ENCODE peak calls at places on chromosomes 16 and 17, in six cellular contexts. One of them, this sample, is unnamed.
A peak's percentile ranks its signal among the peaks of the same experiment; 100 is the strongest.

GRCh38 chr17:19378416-19379293 is at the start of gene MAPK7:
- DNase-seq in stimulated activated CD4-positive, alpha-beta T cell treated with anti-CD3 and anti-CD28 coated beads, Interleukin-2, amount 100 ng/mL, for 48 hours: no peak
- DNase-seq in posterior cingulate gyrus: no peak
- DNase-seq in effector CD4-positive, alpha-beta T cell: no peak
- DNase-seq in nephron progenitor cell: peak; percentile 41
- DNase-seq in LHCN-M2: no peak
- DNase-seq in this sample: no peak

GRCh38 chr17:12406623-12407228 is 259.0 kb upstream of the MYOCD start:
- DNase-seq in stimulated activated CD4-positive, alpha-beta T cell treated with anti-CD3 and anti-CD28 coated beads, Interleukin-2, amount 100 ng/mL, for 48 hours: no peak
- DNase-seq in posterior cingulate gyrus: no peak
- DNase-seq in effector CD4-positive, alpha-beta T cell: no peak
- DNase-seq in nephron progenitor cell: no peak
- DNase-seq in LHCN-M2: no peak
- DNase-seq in this sample: no peak

GRCh38 chr17:13594762-13595697 is 6.7 kb downstream of the HS3ST3A1 start:
- DNase-seq in stimulated activated CD4-positive, alpha-beta T cell treated with anti-CD3 and anti-CD28 coated beads, Interleukin-2, amount 100 ng/mL, for 48 hours: peak; percentile 86
- DNase-seq in posterior cingulate gyrus: peak; percentile 70
- DNase-seq in effector CD4-positive, alpha-beta T cell: peak; percentile 80
- DNase-seq in nephron progenitor cell: peak; percentile 85
- DNase-seq in LHCN-M2: peak; percentile 85
- DNase-seq in this sample: peak; percentile 38

GRCh38 chr17:81404557-81405165 is 9.4 kb downstream of the BAHCC1 start:
- DNase-seq in stimulated activated CD4-positive, alpha-beta T cell treated with anti-CD3 and anti-CD28 coated beads, Interleukin-2, amount 100 ng/mL, for 48 hours: no peak
- DNase-seq in posterior cingulate gyrus: no peak
- DNase-seq in effector CD4-positive, alpha-beta T cell: no peak
- DNase-seq in nephron progenitor cell: no peak
- DNase-seq in LHCN-M2: no peak
- DNase-seq in this sample: no peak

GRCh38 chr16:13866073-13866472 is 53.9 kb upstream of the ERCC4 start:
- DNase-seq in stimulated activated CD4-positive, alpha-beta T cell treated with anti-CD3 and anti-CD28 coated beads, Interleukin-2, amount 100 ng/mL, for 48 hours: peak; percentile 39
- DNase-seq in posterior cingulate gyrus: peak; percentile 16
- DNase-seq in effector CD4-positive, alpha-beta T cell: peak; percentile 13
- DNase-seq in nephron progenitor cell: peak; percentile 73
- DNase-seq in LHCN-M2: peak; percentile 75
- DNase-seq in this sample: peak; percentile 21

GRCh38 chr16:54080524-54081008 is 206.0 kb downstream of the IRX3 start:
- DNase-seq in stimulated activated CD4-positive, alpha-beta T cell treated with anti-CD3 and anti-CD28 coated beads, Interleukin-2, amount 100 ng/mL, for 48 hours: no peak
- DNase-seq in posterior cingulate gyrus: no peak
- DNase-seq in effector CD4-positive, alpha-beta T cell: no peak
- DNase-seq in nephron progenitor cell: no peak
- DNase-seq in LHCN-M2: peak; percentile 97
- DNase-seq in this sample: no peak

GRCh38 chr16:23013484-23013883 is 135.8 kb downstream of the USP31 start:
- DNase-seq in stimulated activated CD4-positive, alpha-beta T cell treated with anti-CD3 and anti-CD28 coated beads, Interleukin-2, amount 100 ng/mL, for 48 hours: no peak
- DNase-seq in posterior cingulate gyrus: no peak
- DNase-seq in effector CD4-positive, alpha-beta T cell: no peak
- DNase-seq in nephron progenitor cell: no peak
- DNase-seq in LHCN-M2: no peak
- DNase-seq in this sample: no peak

GRCh38 chr17:45200701-45201100 is 21.0 kb upstream of the FMNL1 start:
- DNase-seq in stimulated activated CD4-positive, alpha-beta T cell treated with anti-CD3 and anti-CD28 coated beads, Interleukin-2, amount 100 ng/mL, for 48 hours: no peak
- DNase-seq in posterior cingulate gyrus: no peak
- DNase-seq in effector CD4-positive, alpha-beta T cell: no peak
- DNase-seq in nephron progenitor cell: no peak
- DNase-seq in LHCN-M2: peak; percentile 94
- DNase-seq in this sample: no peak

GRCh38 chr16:88469615-88470395 is 16.7 kb downstream of the ZFPM1 start:
- DNase-seq in stimulated activated CD4-positive, alpha-beta T cell treated with anti-CD3 and anti-CD28 coated beads, Interleukin-2, amount 100 ng/mL, for 48 hours: peak; percentile 23
- DNase-seq in posterior cingulate gyrus: no peak
- DNase-seq in effector CD4-positive, alpha-beta T cell: peak; percentile 50
- DNase-seq in nephron progenitor cell: no peak
- DNase-seq in LHCN-M2: no peak
- DNase-seq in this sample: no peak

GRCh38 chr17:39270923-39271322 is 45.2 kb upstream of the STAC2 start:
- DNase-seq in stimulated activated CD4-positive, alpha-beta T cell treated with anti-CD3 and anti-CD28 coated beads, Interleukin-2, amount 100 ng/mL, for 48 hours: no peak
- DNase-seq in posterior cingulate gyrus: no peak
- DNase-seq in effector CD4-positive, alpha-beta T cell: no peak
- DNase-seq in nephron progenitor cell: no peak
- DNase-seq in LHCN-M2: peak; percentile 49
- DNase-seq in this sample: no peak

GRCh38 chr17:7982171-7982570 is 20.2 kb upstream of the GUCY2D start:
- DNase-seq in stimulated activated CD4-positive, alpha-beta T cell treated with anti-CD3 and anti-CD28 coated beads, Interleukin-2, amount 100 ng/mL, for 48 hours: no peak
- DNase-seq in posterior cingulate gyrus: no peak
- DNase-seq in effector CD4-positive, alpha-beta T cell: no peak
- DNase-seq in nephron progenitor cell: no peak
- DNase-seq in LHCN-M2: peak; percentile 72
- DNase-seq in this sample: no peak

GRCh38 chr17:13626703-13627102 is 25.0 kb upstream of the HS3ST3A1 start:
- DNase-seq in stimulated activated CD4-positive, alpha-beta T cell treated with anti-CD3 and anti-CD28 coated beads, Interleukin-2, amount 100 ng/mL, for 48 hours: no peak
- DNase-seq in posterior cingulate gyrus: no peak
- DNase-seq in effector CD4-positive, alpha-beta T cell: no peak
- DNase-seq in nephron progenitor cell: no peak
- DNase-seq in LHCN-M2: peak; percentile 76
- DNase-seq in this sample: no peak

GRCh38 chr17:47862621-47863440 is 11.9 kb upstream of the SP6 start:
- DNase-seq in stimulated activated CD4-positive, alpha-beta T cell treated with anti-CD3 and anti-CD28 coated beads, Interleukin-2, amount 100 ng/mL, for 48 hours: no peak
- DNase-seq in posterior cingulate gyrus: no peak
- DNase-seq in effector CD4-positive, alpha-beta T cell: no peak
- DNase-seq in nephron progenitor cell: no peak
- DNase-seq in LHCN-M2: peak; percentile 94
- DNase-seq in this sample: no peak

GRCh38 chr16:78045865-78046581 is 23.7 kb downstream of the CLEC3A start:
- DNase-seq in stimulated activated CD4-positive, alpha-beta T cell treated with anti-CD3 and anti-CD28 coated beads, Interleukin-2, amount 100 ng/mL, for 48 hours: peak; percentile 34
- DNase-seq in posterior cingulate gyrus: peak; percentile 60
- DNase-seq in effector CD4-positive, alpha-beta T cell: no peak
- DNase-seq in nephron progenitor cell: peak; percentile 99
- DNase-seq in LHCN-M2: peak; percentile 1
- DNase-seq in this sample: no peak

GRCh38 chr17:44905006-44906000 is 6.1 kb upstream of the EFTUD2 start:
- DNase-seq in stimulated activated CD4-positive, alpha-beta T cell treated with anti-CD3 and anti-CD28 coated beads, Interleukin-2, amount 100 ng/mL, for 48 hours: no peak
- DNase-seq in posterior cingulate gyrus: no peak
- DNase-seq in effector CD4-positive, alpha-beta T cell: no peak
- DNase-seq in nephron progenitor cell: no peak
- DNase-seq in LHCN-M2: no peak
- DNase-seq in this sample: no peak

GRCh38 chr17:77875051-77875780 is 83.3 kb upstream of the TNRC6C start:
- DNase-seq in stimulated activated CD4-positive, alpha-beta T cell treated with anti-CD3 and anti-CD28 coated beads, Interleukin-2, amount 100 ng/mL, for 48 hours: no peak
- DNase-seq in posterior cingulate gyrus: no peak
- DNase-seq in effector CD4-positive, alpha-beta T cell: no peak
- DNase-seq in nephron progenitor cell: no peak
- DNase-seq in LHCN-M2: peak; percentile 72
- DNase-seq in this sample: no peak

GRCh38 chr16:84085774-84086173 is 31.0 kb downstream of the MBTPS1 start:
- DNase-seq in stimulated activated CD4-positive, alpha-beta T cell treated with anti-CD3 and anti-CD28 coated beads, Interleukin-2, amount 100 ng/mL, for 48 hours: no peak
- DNase-seq in posterior cingulate gyrus: no peak
- DNase-seq in effector CD4-positive, alpha-beta T cell: no peak
- DNase-seq in nephron progenitor cell: no peak
- DNase-seq in LHCN-M2: no peak
- DNase-seq in this sample: no peak

GRCh38 chr17:49980703-49981197 is 11.8 kb downstream of the DLX4 start:
- DNase-seq in stimulated activated CD4-positive, alpha-beta T cell treated with anti-CD3 and anti-CD28 coated beads, Interleukin-2, amount 100 ng/mL, for 48 hours: no peak
- DNase-seq in posterior cingulate gyrus: no peak
- DNase-seq in effector CD4-positive, alpha-beta T cell: no peak
- DNase-seq in nephron progenitor cell: peak; percentile 60
- DNase-seq in LHCN-M2: no peak
- DNase-seq in this sample: no peak

GRCh38 chr16:56849690-56850680 is 15.0 kb upstream of the SLC12A3 start:
- DNase-seq in stimulated activated CD4-positive, alpha-beta T cell treated with anti-CD3 and anti-CD28 coated beads, Interleukin-2, amount 100 ng/mL, for 48 hours: no peak
- DNase-seq in posterior cingulate gyrus: no peak
- DNase-seq in effector CD4-positive, alpha-beta T cell: no peak
- DNase-seq in nephron progenitor cell: no peak
- DNase-seq in LHCN-M2: no peak
- DNase-seq in this sample: no peak

GRCh38 chr17:29612094-29612403 is 10.7 kb downstream of the CORO6 start:
- DNase-seq in stimulated activated CD4-positive, alpha-beta T cell treated with anti-CD3 and anti-CD28 coated beads, Interleukin-2, amount 100 ng/mL, for 48 hours: no peak
- DNase-seq in posterior cingulate gyrus: no peak
- DNase-seq in effector CD4-positive, alpha-beta T cell: no peak
- DNase-seq in nephron progenitor cell: no peak
- DNase-seq in LHCN-M2: no peak
- DNase-seq in this sample: no peak

GRCh38 chr17:6831662-6832263 is at the start of gene TEKT1:
- DNase-seq in stimulated activated CD4-positive, alpha-beta T cell treated with anti-CD3 and anti-CD28 coated beads, Interleukin-2, amount 100 ng/mL, for 48 hours: peak; percentile 42
- DNase-seq in posterior cingulate gyrus: peak; percentile 69
- DNase-seq in effector CD4-positive, alpha-beta T cell: peak; percentile 59
- DNase-seq in nephron progenitor cell: peak; percentile 90
- DNase-seq in LHCN-M2: peak; percentile 64
- DNase-seq in this sample: no peak

GRCh38 chr17:7405413-7405881 is 1.6 kb upstream of the TMEM256 start:
- DNase-seq in stimulated activated CD4-positive, alpha-beta T cell treated with anti-CD3 and anti-CD28 coated beads, Interleukin-2, amount 100 ng/mL, for 48 hours: no peak
- DNase-seq in posterior cingulate gyrus: no peak
- DNase-seq in effector CD4-positive, alpha-beta T cell: no peak
- DNase-seq in nephron progenitor cell: peak; percentile 41
- DNase-seq in LHCN-M2: no peak
- DNase-seq in this sample: no peak

GRCh38 chr16:49377196-49377755 is 3.7 kb downstream of the C16orf78 start:
- DNase-seq in stimulated activated CD4-positive, alpha-beta T cell treated with anti-CD3 and anti-CD28 coated beads, Interleukin-2, amount 100 ng/mL, for 48 hours: no peak
- DNase-seq in posterior cingulate gyrus: no peak
- DNase-seq in effector CD4-positive, alpha-beta T cell: no peak
- DNase-seq in nephron progenitor cell: no peak
- DNase-seq in LHCN-M2: no peak
- DNase-seq in this sample: no peak

GRCh38 chr17:37392024-37392590 is 14.5 kb downstream of the ACACA start:
- DNase-seq in stimulated activated CD4-positive, alpha-beta T cell treated with anti-CD3 and anti-CD28 coated beads, Interleukin-2, amount 100 ng/mL, for 48 hours: no peak
- DNase-seq in posterior cingulate gyrus: no peak
- DNase-seq in effector CD4-positive, alpha-beta T cell: no peak
- DNase-seq in nephron progenitor cell: no peak
- DNase-seq in LHCN-M2: peak; percentile 87
- DNase-seq in this sample: no peak

GRCh38 chr16:676565-677297 is 1.3 kb downstream of the RHBDL1 start:
- DNase-seq in stimulated activated CD4-positive, alpha-beta T cell treated with anti-CD3 and anti-CD28 coated beads, Interleukin-2, amount 100 ng/mL, for 48 hours: no peak
- DNase-seq in posterior cingulate gyrus: no peak
- DNase-seq in effector CD4-positive, alpha-beta T cell: no peak
- DNase-seq in nephron progenitor cell: no peak
- DNase-seq in LHCN-M2: no peak
- DNase-seq in this sample: no peak